ENCODE peak calls at places on chromosome 19, in six cellular contexts. Y is stromal cell of bone marrow, F is GM20000, D is foreskin fibroblast, X is NB4, I is ACHN. T is an unnamed sample.

GRCh38 chr19:47663911-47664771 is 49.1 kb upstream of the EHD2 start:
- DNase-seq in X (peak; percentile 100), F (no peak), Y (peak; percentile 100), D (peak; percentile 98), I (no peak), T (peak; percentile 91)

GRCh38 chr19:44848036-44848804 is 2.1 kb downstream of the NECTIN2 start:
- DNase-seq in F (no peak), X (no peak), D (no peak), I (peak; percentile 30), Y (no peak), T (peak; percentile 34)

GRCh38 chr19:53808710-53809125 is 15.4 kb downstream of the NLRP12 start:
- DNase-seq in D (peak; percentile 37), X (peak; percentile 73), F (no peak), I (no peak), Y (peak; percentile 38), T (peak; percentile 71)

GRCh38 chr19:35031072-35031881 is 1.0 kb downstream of the SCN1B start:
- DNase-seq in X (no peak), Y (no peak), F (no peak), D (no peak), I (no peak), T (peak; percentile 45)

GRCh38 chr19:48506138-48506733 is 5.4 kb downstream of the LMTK3 start:
- DNase-seq in X (peak; percentile 93), I (peak; percentile 67), D (no peak), F (peak; percentile 74), Y (peak; percentile 18), T (peak; percentile 60)

GRCh38 chr19:1257475-1258160 is 9.2 kb downstream of the MIDN start:
- DNase-seq in D (no peak), Y (no peak), F (no peak), I (no peak), X (no peak), T (no peak)

GRCh38 chr19:6092329-6093286 is 17.7 kb downstream of the RFX2 start:
- DNase-seq in Y (peak; percentile 73), F (no peak), X (peak; percentile 95), D (peak; percentile 89), I (peak; percentile 83), T (peak; percentile 68)

GRCh38 chr19:55253842-55254624 is 4.8 kb downstream of the PPP6R1 start:
- DNase-seq in F (peak; percentile 84), Y (no peak), X (peak; percentile 85), D (no peak), I (no peak), T (no peak)

GRCh38 chr19:44587863-44588752 is 25.3 kb upstream of the IGSF23 start:
- DNase-seq in D (peak; percentile 79), X (peak; percentile 82), I (peak; percentile 87), Y (peak; percentile 66), F (no peak), T (peak; percentile 97)

GRCh38 chr19:1616396-1616795 is 11.1 kb upstream of the UQCR11 start:
- DNase-seq in I (no peak), D (peak; percentile 67), Y (no peak), F (no peak), X (no peak), T (no peak)